ENCODE peak calls at places on chromosomes 7 and 10, in seven cellular contexts. One of them, this sample, is unnamed.
A peak's percentile ranks its signal among the peaks of the same experiment; 100 is the strongest.

GRCh38 chr7:111384065-111384891 is 178.0 kb downstream of the IMMP2L start:
- DNase-seq in heart right ventricle: no peak
- DNase-seq in CD4-positive, alpha-beta T cell: no peak
- DNase-seq in fibroblast of lung: peak; percentile 45
- DNase-seq in heart left ventricle: no peak
- DNase-seq in GM23248: peak; percentile 73
- DNase-seq in H9: no peak
- DNase-seq in this sample: no peak

GRCh38 chr10:45058580-45058979 is 57.9 kb downstream of the ZNF22 start:
- DNase-seq in heart right ventricle: no peak
- DNase-seq in CD4-positive, alpha-beta T cell: no peak
- DNase-seq in fibroblast of lung: no peak
- DNase-seq in heart left ventricle: no peak
- DNase-seq in GM23248: no peak
- DNase-seq in H9: no peak
- DNase-seq in this sample: no peak

GRCh38 chr7:114345494-114345893 is 69.1 kb upstream of the FOXP2 start:
- DNase-seq in heart right ventricle: no peak
- DNase-seq in CD4-positive, alpha-beta T cell: no peak
- DNase-seq in fibroblast of lung: peak; percentile 83
- DNase-seq in heart left ventricle: no peak
- DNase-seq in GM23248: peak; percentile 49
- DNase-seq in H9: no peak
- DNase-seq in this sample: no peak

GRCh38 chr7:154183482-154183881 is 131.3 kb downstream of the DPP6 start:
- DNase-seq in heart right ventricle: no peak
- DNase-seq in CD4-positive, alpha-beta T cell: no peak
- DNase-seq in fibroblast of lung: no peak
- DNase-seq in heart left ventricle: no peak
- DNase-seq in GM23248: no peak
- DNase-seq in H9: no peak
- DNase-seq in this sample: no peak

GRCh38 chr10:132951926-132952325 is 9.6 kb upstream of the CFAP46 start:
- DNase-seq in heart right ventricle: no peak
- DNase-seq in CD4-positive, alpha-beta T cell: no peak
- DNase-seq in fibroblast of lung: no peak
- DNase-seq in heart left ventricle: no peak
- DNase-seq in GM23248: no peak
- DNase-seq in H9: peak; percentile 10
- DNase-seq in this sample: no peak

GRCh38 chr10:102344067-102344466 is 51.4 kb upstream of the NFKB2 start:
- DNase-seq in heart right ventricle: no peak
- DNase-seq in CD4-positive, alpha-beta T cell: no peak
- DNase-seq in fibroblast of lung: peak; percentile 79
- DNase-seq in heart left ventricle: no peak
- DNase-seq in GM23248: peak; percentile 83
- DNase-seq in H9: no peak
- DNase-seq in this sample: no peak

GRCh38 chr7:11193131-11193867 is 219.6 kb downstream of the PHF14 start:
- DNase-seq in heart right ventricle: no peak
- DNase-seq in CD4-positive, alpha-beta T cell: no peak
- DNase-seq in fibroblast of lung: peak; percentile 39
- DNase-seq in heart left ventricle: no peak
- DNase-seq in GM23248: peak; percentile 72
- DNase-seq in H9: peak; percentile 75
- DNase-seq in this sample: no peak

GRCh38 chr10:86225098-86225782 is 141.4 kb downstream of the GRID1 start:
- DNase-seq in heart right ventricle: no peak
- DNase-seq in CD4-positive, alpha-beta T cell: no peak
- DNase-seq in fibroblast of lung: peak; percentile 94
- DNase-seq in heart left ventricle: no peak
- DNase-seq in GM23248: peak; percentile 87
- DNase-seq in H9: no peak
- DNase-seq in this sample: no peak

GRCh38 chr7:20798081-20798693 is 11.5 kb upstream of the SP8 start:
- DNase-seq in heart right ventricle: no peak
- DNase-seq in CD4-positive, alpha-beta T cell: no peak
- DNase-seq in fibroblast of lung: peak; percentile 39
- DNase-seq in heart left ventricle: peak; percentile 65
- DNase-seq in GM23248: peak; percentile 58
- DNase-seq in H9: peak; percentile 77
- DNase-seq in this sample: no peak

GRCh38 chr7:155279787-155280445 is 17.8 kb upstream of the INSIG1 start:
- DNase-seq in heart right ventricle: no peak
- DNase-seq in CD4-positive, alpha-beta T cell: no peak
- DNase-seq in fibroblast of lung: no peak
- DNase-seq in heart left ventricle: no peak
- DNase-seq in GM23248: no peak
- DNase-seq in H9: no peak
- DNase-seq in this sample: no peak

GRCh38 chr7:155276032-155276799 is 21.5 kb upstream of the INSIG1 start:
- DNase-seq in heart right ventricle: no peak
- DNase-seq in CD4-positive, alpha-beta T cell: no peak
- DNase-seq in fibroblast of lung: no peak
- DNase-seq in heart left ventricle: no peak
- DNase-seq in GM23248: no peak
- DNase-seq in H9: no peak
- DNase-seq in this sample: no peak

GRCh38 chr7:155276800-155277375 is 20.8 kb upstream of the INSIG1 start:
- DNase-seq in heart right ventricle: no peak
- DNase-seq in CD4-positive, alpha-beta T cell: no peak
- DNase-seq in fibroblast of lung: no peak
- DNase-seq in heart left ventricle: no peak
- DNase-seq in GM23248: no peak
- DNase-seq in H9: no peak
- DNase-seq in this sample: no peak

GRCh38 chr7:155278921-155279320 is 18.8 kb upstream of the INSIG1 start:
- DNase-seq in heart right ventricle: no peak
- DNase-seq in CD4-positive, alpha-beta T cell: no peak
- DNase-seq in fibroblast of lung: no peak
- DNase-seq in heart left ventricle: no peak
- DNase-seq in GM23248: no peak
- DNase-seq in H9: no peak
- DNase-seq in this sample: no peak

DNA sequence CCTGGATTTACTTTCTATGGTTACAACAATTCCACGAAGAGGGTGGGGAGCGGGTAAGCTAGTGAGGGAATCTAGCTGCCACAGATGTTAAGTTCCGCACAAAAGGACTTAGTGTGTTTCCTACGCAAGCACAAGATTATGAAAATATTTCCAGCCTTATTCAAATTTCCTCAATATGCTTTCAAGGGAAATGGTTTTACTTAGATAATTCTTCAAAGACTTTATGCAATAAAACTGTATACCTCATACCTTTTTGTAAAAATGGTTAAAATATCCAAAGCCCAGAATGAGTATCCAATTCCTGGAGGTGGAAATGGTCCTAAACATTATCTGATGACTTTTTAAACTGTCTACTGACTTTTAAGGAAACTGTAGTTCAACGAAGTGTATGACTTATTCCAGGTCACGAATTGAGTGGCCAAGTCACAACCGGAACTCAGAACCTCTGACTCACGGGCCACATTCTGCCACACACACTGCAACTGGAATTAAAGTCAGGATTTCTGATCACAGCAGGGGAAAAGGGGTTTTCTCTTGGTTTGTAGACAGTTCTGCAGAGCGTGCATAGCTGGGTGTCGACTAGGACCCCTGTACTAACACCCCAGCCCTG is 20.2 kb upstream of the INSIG1 start:
- DNase-seq in heart right ventricle: no peak
- DNase-seq in CD4-positive, alpha-beta T cell: no peak
- DNase-seq in fibroblast of lung: peak; percentile 19
- DNase-seq in heart left ventricle: no peak
- DNase-seq in GM23248: peak; percentile 38
- DNase-seq in H9: no peak
- DNase-seq in this sample: no peak
- H3K27ac ChIP-seq in heart right ventricle: no peak overlapping the region
- H3K27ac ChIP-seq in CD4-positive, alpha-beta T cell: no peak overlapping the region
- H3K27ac ChIP-seq in fibroblast of lung: no peak overlapping the region
- H3K27ac ChIP-seq in heart left ventricle: no peak overlapping the region
- H3K27ac ChIP-seq in GM23248: no peak overlapping the region
- H3K27ac ChIP-seq in H9: no peak overlapping the region
- H3K27ac ChIP-seq in this sample: no peak overlapping the region

GRCh38 chr10:5442990-5443370 is 30.6 kb downstream of the NET1 start:
- DNase-seq in heart right ventricle: no peak
- DNase-seq in CD4-positive, alpha-beta T cell: no peak
- DNase-seq in fibroblast of lung: no peak
- DNase-seq in heart left ventricle: no peak
- DNase-seq in GM23248: no peak
- DNase-seq in H9: no peak
- DNase-seq in this sample: no peak
- H3K27ac ChIP-seq in heart right ventricle: no peak overlapping the region
- H3K27ac ChIP-seq in CD4-positive, alpha-beta T cell: no peak overlapping the region
- H3K27ac ChIP-seq in fibroblast of lung: no peak overlapping the region
- H3K27ac ChIP-seq in heart left ventricle: no peak overlapping the region
- H3K27ac ChIP-seq in GM23248: no peak overlapping the region
- H3K27ac ChIP-seq in H9: no peak overlapping the region
- H3K27ac ChIP-seq in this sample: no peak overlapping the region

GRCh38 chr7:69199048-69199447 is 399.2 kb upstream of the AUTS2 start:
- DNase-seq in heart right ventricle: no peak
- DNase-seq in CD4-positive, alpha-beta T cell: no peak
- DNase-seq in fibroblast of lung: no peak
- DNase-seq in heart left ventricle: no peak
- DNase-seq in GM23248: no peak
- DNase-seq in H9: no peak
- DNase-seq in this sample: no peak

GRCh38 chr7:69204936-69205335 is 393.3 kb upstream of the AUTS2 start:
- DNase-seq in heart right ventricle: no peak
- DNase-seq in CD4-positive, alpha-beta T cell: no peak
- DNase-seq in fibroblast of lung: peak; percentile 92
- DNase-seq in heart left ventricle: no peak
- DNase-seq in GM23248: peak; percentile 20
- DNase-seq in H9: no peak
- DNase-seq in this sample: no peak

GRCh38 chr7:69196593-69196992 is 401.7 kb upstream of the AUTS2 start:
- DNase-seq in heart right ventricle: no peak
- DNase-seq in CD4-positive, alpha-beta T cell: no peak
- DNase-seq in fibroblast of lung: no peak
- DNase-seq in heart left ventricle: no peak
- DNase-seq in GM23248: no peak
- DNase-seq in H9: no peak
- DNase-seq in this sample: no peak

GRCh38 chr7:69198250-69198649 is 400.0 kb upstream of the AUTS2 start:
- DNase-seq in heart right ventricle: no peak
- DNase-seq in CD4-positive, alpha-beta T cell: no peak
- DNase-seq in fibroblast of lung: no peak
- DNase-seq in heart left ventricle: no peak
- DNase-seq in GM23248: no peak
- DNase-seq in H9: no peak
- DNase-seq in this sample: no peak

DNA sequence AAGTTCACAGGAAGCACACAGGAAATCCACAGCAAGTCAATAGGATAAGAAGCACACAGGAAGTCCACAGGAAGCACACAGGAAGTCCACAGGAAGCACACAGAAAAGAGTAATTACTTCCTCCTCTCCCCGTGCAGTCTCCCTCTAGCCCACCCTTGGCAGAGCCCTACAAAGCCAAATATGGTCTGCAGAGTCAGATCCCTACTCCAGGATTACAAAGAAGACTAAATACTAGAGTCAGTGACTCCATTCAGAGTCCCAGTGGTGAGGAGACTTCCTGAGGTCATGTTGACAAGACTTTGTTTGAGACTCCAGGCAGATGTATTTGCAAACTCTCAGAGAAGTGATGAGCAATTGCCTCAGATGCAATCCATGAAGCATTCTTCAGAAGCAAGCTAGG is 398.6 kb upstream of the AUTS2 start:
- DNase-seq in heart right ventricle: no peak
- DNase-seq in CD4-positive, alpha-beta T cell: no peak
- DNase-seq in fibroblast of lung: no peak
- DNase-seq in heart left ventricle: no peak
- DNase-seq in GM23248: no peak
- DNase-seq in H9: no peak
- DNase-seq in this sample: no peak
- H3K27ac ChIP-seq in heart right ventricle: no peak overlapping the region
- H3K27ac ChIP-seq in CD4-positive, alpha-beta T cell: no peak overlapping the region
- H3K27ac ChIP-seq in fibroblast of lung: no peak overlapping the region
- H3K27ac ChIP-seq in heart left ventricle: no peak overlapping the region
- H3K27ac ChIP-seq in GM23248: no peak overlapping the region
- H3K27ac ChIP-seq in H9: no peak overlapping the region
- H3K27ac ChIP-seq in this sample: no peak overlapping the region

DNA sequence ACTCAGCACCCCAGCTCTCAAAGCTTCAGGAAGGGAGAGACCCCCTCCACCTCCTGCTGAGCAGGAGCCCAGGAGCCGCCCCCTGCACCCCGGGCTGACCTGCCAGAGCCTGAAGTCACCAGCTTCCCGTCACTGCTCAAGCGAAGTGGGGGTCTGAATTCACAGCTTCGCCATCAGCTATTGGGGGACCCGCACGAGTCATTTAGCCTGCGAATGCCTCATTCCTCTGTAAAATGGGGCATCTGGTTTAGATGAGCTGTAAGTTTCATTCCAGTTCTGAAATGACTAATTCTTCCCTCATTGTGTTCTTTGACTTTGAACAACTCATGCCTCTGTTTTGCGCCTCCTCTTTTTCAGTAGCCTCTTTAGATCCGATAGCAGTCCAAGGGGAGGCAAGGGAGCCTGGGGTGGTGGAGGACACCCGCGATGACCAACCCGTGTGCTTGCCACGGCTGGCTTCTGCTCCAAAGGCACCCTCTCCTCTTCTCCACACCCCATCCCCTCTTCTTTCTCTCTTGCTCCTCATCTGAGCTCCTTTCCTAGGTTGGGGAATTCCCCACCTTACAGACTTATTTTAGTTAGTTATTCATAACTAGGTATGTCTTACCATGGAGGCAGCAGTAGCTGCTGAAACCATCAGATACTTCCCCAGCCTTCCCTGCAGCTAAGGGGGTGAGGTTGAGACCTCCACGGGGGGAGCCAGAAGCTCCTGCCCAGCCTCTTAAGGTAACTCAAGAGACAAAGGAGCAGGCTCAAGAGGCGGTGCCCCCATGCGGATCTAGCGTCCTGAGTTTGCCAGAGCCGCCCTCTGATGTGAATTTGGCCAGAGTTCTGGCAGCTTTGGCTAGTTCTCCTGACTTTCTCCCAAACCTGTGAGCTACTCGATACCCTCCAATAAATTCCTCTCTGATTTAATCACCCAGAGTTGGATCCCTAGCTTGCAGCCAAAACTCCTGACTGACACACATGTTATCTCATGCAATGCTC is 47.7 kb downstream of the RBM17 start:
- DNase-seq in heart right ventricle: no peak
- DNase-seq in CD4-positive, alpha-beta T cell: no peak
- DNase-seq in fibroblast of lung: peak; percentile 82
- DNase-seq in heart left ventricle: no peak
- DNase-seq in GM23248: peak; percentile 92
- DNase-seq in H9: no peak
- DNase-seq in this sample: no peak
- H3K27ac ChIP-seq in heart right ventricle: no peak overlapping the region
- H3K27ac ChIP-seq in CD4-positive, alpha-beta T cell: no peak overlapping the region
- H3K27ac ChIP-seq in fibroblast of lung: peak overlapping the region; percentile 77
- H3K27ac ChIP-seq in heart left ventricle: no peak overlapping the region
- H3K27ac ChIP-seq in GM23248: peak overlapping the region; percentile 23
- H3K27ac ChIP-seq in H9: no peak overlapping the region
- H3K27ac ChIP-seq in this sample: no peak overlapping the region